ENCODE peak calls at places on chromosomes 5 and 9, in six cellular contexts. C is body of pancreas, A is Calu3, L is GM06990, Y is ovary, Z is esophagus squamous epithelium. J is an unnamed sample.

GRCh38 chr5:58800861-58801540 is 218.1 kb downstream of the RAB3C start:
- DNase-seq in C (no peak), Z (no peak), Y (no peak), A (no peak), L (no peak), J (no peak)

GRCh38 chr5:107869459-107870115 is 198.8 kb upstream of the EFNA5 start:
- DNase-seq in Z (no peak), L (no peak), Y (no peak), A (peak), C (no peak), J (peak)

GRCh38 chr9:108113579-108113978 is 624.0 kb upstream of the KLF4 start:
- DNase-seq in C (no peak), A (no peak), Z (no peak), Y (no peak), L (no peak), J (no peak)

GRCh38 chr5:20972419-20972925 is 984.5 kb upstream of the CDH18 start:
- DNase-seq in Y (peak), L (no peak), A (peak), Z (no peak), C (peak), J (peak)

GRCh38 chr5:56480305-56481146 is 247.4 kb upstream of the ANKRD55 start:
- DNase-seq in L (peak), Z (no peak), A (peak), C (peak), Y (peak), J (peak)

GRCh38 chr9:93119953-93120845 is 13.9 kb downstream of the NINJ1 start:
- DNase-seq in C (peak), A (peak), Y (peak), L (peak), Z (peak), J (peak)

GRCh38 chr9:112711050-112711689 is 6.7 kb downstream of the INIP start:
- DNase-seq in A (no peak), C (peak), Z (no peak), Y (no peak), L (no peak), J (no peak)

GRCh38 chr5:88695232-88695631 is 187.8 kb downstream of the MEF2C start:
- DNase-seq in Z (no peak), A (no peak), Y (no peak), C (no peak), L (no peak), J (no peak)

GRCh38 chr9:35515766-35516165 is 25.9 kb downstream of the RUSC2 start:
- DNase-seq in A (no peak), Y (no peak), Z (no peak), L (no peak), C (no peak), J (peak)

GRCh38 chr5:53416144-53416730 is 64.2 kb upstream of the FST start:
- DNase-seq in A (no peak), Z (no peak), L (no peak), C (no peak), Y (no peak), J (no peak)

GRCh38 chr9:126325779-126326178 is 850 bp upstream of the MVB12B start:
- DNase-seq in Y (no peak), C (no peak), A (no peak), Z (no peak), L (no peak), J (no peak)

GRCh38 chr5:60522299-60522915 is 177.6 kb downstream of the DEPDC1B start:
- DNase-seq in Z (no peak), C (no peak), L (peak), Y (no peak), A (no peak), J (no peak)

GRCh38 chr5:37810311-37810710 is 29.5 kb downstream of the GDNF start:
- DNase-seq in Y (no peak), A (no peak), C (no peak), L (no peak), Z (no peak), J (no peak)

GRCh38 chr9:108270041-108270440 is 585.7 kb downstream of the ACTL7B start:
- DNase-seq in L (no peak), Y (no peak), Z (no peak), C (no peak), A (no peak), J (peak)

GRCh38 chr9:91515074-91515687 is 91.5 kb upstream of the NFIL3 start:
- DNase-seq in C (peak), L (peak), A (peak), Z (no peak), Y (peak), J (no peak)

GRCh38 chr5:1386274-1386717 is 41.4 kb upstream of the CLPTM1L start:
- DNase-seq in C (peak), L (peak), Z (no peak), Y (peak), A (peak), J (peak)

GRCh38 chr5:159640376-159640775 is 275.9 kb upstream of the ADRA1B start:
- DNase-seq in Y (no peak), C (no peak), Z (no peak), A (no peak), L (no peak), J (no peak)

GRCh38 chr5:76733049-76733417 is 17.1 kb downstream of the F2R start:
- DNase-seq in Z (no peak), A (no peak), C (peak), Y (no peak), L (no peak), J (no peak)

GRCh38 chr5:123083298-123083697 is 5.7 kb upstream of the PRDM6 start:
- DNase-seq in Y (no peak), C (no peak), Z (no peak), A (no peak), L (no peak), J (no peak)

GRCh38 chr5:132422720-132423442 is 53.4 kb downstream of the SLC22A5 start:
- DNase-seq in Y (no peak), A (peak), L (peak), C (peak), Z (no peak), J (peak)

GRCh38 chr9:126690431-126691051 is 76.8 kb downstream of the LMX1B start:
- DNase-seq in L (peak), Y (no peak), C (peak), Z (no peak), A (peak), J (peak)

GRCh38 chr9:95770653-95771131 is 104.8 kb upstream of the ERCC6L2 start:
- DNase-seq in Y (no peak), Z (no peak), C (no peak), L (no peak), A (no peak), J (no peak)

GRCh38 chr9:131500939-131501541 is 1.7 kb upstream of the POMT1 start:
- DNase-seq in Z (no peak), Y (no peak), C (no peak), A (no peak), L (no peak), J (peak)

GRCh38 chr9:107667269-107667681 is 177.7 kb upstream of the KLF4 start:
- DNase-seq in A (no peak), Z (no peak), C (no peak), Y (no peak), L (no peak), J (no peak)

GRCh38 chr9:133987455-133987800 is 4.7 kb downstream of the VAV2 start:
- DNase-seq in C (no peak), L (no peak), A (no peak), Y (no peak), Z (no peak), J (no peak)

GRCh38 chr5:178249191-178249989 is 16.8 kb upstream of the PHYKPL start:
- DNase-seq in Y (no peak), C (no peak), L (no peak), A (no peak), Z (no peak), J (no peak)

GRCh38 chr5:177024559-177024958 is 2.1 kb downstream of the ZNF346 start:
- DNase-seq in A (no peak), C (no peak), L (no peak), Z (no peak), Y (no peak), J (no peak)

GRCh38 chr5:139131062-139131856 is 66.9 kb downstream of the SIL1 start:
- DNase-seq in C (peak), Y (peak), L (no peak), A (no peak), Z (no peak), J (no peak)

GRCh38 chr9:109409998-109410397 is 88.1 kb downstream of the PTPN3 start:
- DNase-seq in C (no peak), Z (no peak), L (no peak), A (no peak), Y (no peak), J (no peak)

GRCh38 chr5:36778336-36778735 is 98.2 kb upstream of the NIPBL start:
- DNase-seq in L (no peak), Z (no peak), A (no peak), Y (no peak), C (no peak), J (no peak)

GRCh38 chr9:78031271-78031825 is at the start of gene GNAQ:
- DNase-seq in Y (no peak), C (peak), Z (no peak), A (peak), L (no peak), J (no peak)

DNA sequence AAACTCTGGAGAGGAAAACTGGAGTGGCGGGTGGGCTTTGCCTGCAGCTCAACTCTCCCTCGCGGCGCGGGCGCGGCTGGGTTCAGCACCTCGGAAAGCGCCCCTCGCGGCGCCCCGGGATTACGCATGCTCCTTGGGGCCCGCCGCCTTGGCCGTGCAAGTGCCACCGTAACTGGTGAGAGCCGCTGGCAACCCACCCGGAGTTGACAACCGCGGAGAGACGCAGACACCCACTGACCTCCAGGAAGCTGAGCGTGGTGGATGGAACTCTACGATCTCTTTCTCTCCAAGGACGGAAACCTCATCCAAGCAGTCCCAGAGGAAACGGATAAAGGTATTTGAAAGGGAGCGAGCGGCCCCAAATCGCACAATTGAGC is 194 bp upstream of the RXFP3 start:
- DNase-seq in Y (peak), C (peak), A (peak), Z (no peak), L (peak), J (no peak)
- TF ChIP-seq CTCF in Y (no peak), C (peak), A (no peak), Z (peak), L (no peak), J (no peak)

GRCh38 chr9:128987800-128988199 is 40.3 kb downstream of the NUP188 start:
- DNase-seq in A (no peak), Z (no peak), C (no peak), Y (no peak), L (no peak), J (no peak)

GRCh38 chr9:128998462-128998861 is 29.7 kb downstream of the SH3GLB2 start:
- DNase-seq in Z (no peak), A (no peak), C (no peak), Y (no peak), L (no peak), J (no peak)

GRCh38 chr9:128995791-128996190 is 32.3 kb downstream of the SH3GLB2 start:
- DNase-seq in L (no peak), Z (no peak), Y (no peak), A (no peak), C (no peak), J (no peak)

DNA sequence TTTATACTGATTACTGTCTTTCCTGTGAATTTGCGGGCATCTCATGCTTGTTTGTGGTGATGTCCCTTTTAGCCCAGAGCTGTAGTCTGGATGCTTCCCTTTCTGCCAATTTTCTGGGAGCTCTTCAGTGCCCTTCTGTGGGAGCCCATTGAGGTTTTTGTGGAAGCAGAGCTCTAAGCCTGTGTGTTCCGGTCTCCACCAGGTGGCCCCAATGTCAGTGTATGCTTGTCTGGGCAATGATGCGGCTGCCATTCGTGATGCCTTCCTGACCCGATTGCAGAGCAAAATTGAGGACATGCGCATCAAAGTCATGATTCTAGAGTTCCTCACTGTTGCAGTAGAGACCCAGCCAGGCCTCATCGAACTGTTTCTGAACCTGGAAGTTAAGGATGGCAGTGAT is 35.1 kb downstream of the SH3GLB2 start:
- DNase-seq in L (no peak), Y (no peak), C (no peak), A (no peak), Z (no peak), J (no peak)
- TF ChIP-seq CTCF in L (no peak), Y (no peak), C (no peak), A (no peak), Z (peak), J (no peak)

GRCh38 chr5:121949885-121950284 is 11.9 kb upstream of the SRFBP1 start:
- DNase-seq in Z (no peak), Y (no peak), C (peak), L (no peak), A (peak), J (no peak)
- TF ChIP-seq CTCF in Z (peak), Y (no peak), C (peak), L (peak), A (peak), J (peak)

DNA sequence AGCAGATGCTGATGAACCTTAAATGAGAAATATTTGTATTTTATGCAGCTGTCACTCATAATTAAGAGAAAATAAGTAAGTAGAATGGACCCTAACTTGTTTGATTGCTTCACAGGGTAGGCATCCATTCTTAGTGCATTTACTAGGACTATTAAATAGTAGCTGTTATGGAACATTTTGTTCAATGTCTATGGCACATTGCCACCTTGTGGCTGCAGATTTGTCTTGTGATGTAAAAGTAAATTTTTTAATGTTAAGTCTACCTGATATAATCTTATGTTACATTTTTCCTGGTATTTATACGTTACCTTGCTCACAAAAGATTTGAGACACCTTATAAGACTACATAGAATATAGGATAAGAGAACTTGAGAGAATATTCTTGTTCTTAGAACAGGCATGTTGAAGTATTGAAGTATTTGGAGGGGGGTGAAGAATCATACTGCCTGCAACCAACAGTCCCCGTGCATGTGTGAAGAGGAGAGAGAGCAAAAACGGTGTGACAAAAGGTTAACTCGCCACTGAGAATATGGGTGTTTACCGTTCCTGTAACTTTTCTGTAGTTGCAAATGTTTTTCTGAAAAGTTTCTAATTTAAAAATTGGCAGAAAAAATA is 161.1 kb downstream of the MAST4 start:
- DNase-seq in A (peak), L (no peak), Y (no peak), C (peak), Z (no peak), J (no peak)
- TF ChIP-seq CTCF in A (peak), L (peak), Y (no peak), C (peak), Z (peak), J (peak)

DNA sequence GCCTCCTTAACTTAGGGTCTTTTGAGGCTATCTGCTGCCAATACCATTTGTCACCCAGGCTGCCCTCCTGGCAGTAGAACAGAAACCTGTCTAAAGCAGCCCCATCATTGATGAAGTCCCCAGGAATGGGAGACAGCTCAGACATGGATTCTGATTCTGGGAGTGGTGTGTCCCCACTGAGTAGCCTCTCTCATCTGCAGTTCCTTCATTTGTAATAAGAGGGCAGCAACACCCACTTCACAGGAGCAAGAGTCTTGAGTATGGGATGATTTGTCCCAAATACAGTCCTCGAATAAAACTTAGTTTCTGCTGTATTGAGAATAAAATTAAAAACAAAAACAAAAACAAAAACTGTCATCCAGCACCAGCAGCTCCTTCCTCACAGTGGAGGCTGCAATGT is 167.6 kb downstream of the ASTN2 start:
- DNase-seq in Y (no peak), L (no peak), C (peak), A (no peak), Z (no peak), J (no peak)
- TF ChIP-seq CTCF in Y (no peak), L (peak), C (peak), A (no peak), Z (no peak), J (peak)

GRCh38 chr5:179438041-179438441 is 92.8 kb upstream of the ADAMTS2 start:
- DNase-seq in Z (no peak), A (no peak), Y (no peak), L (no peak), C (peak), J (no peak)

GRCh38 chr5:179437341-179438001 is 92.2 kb upstream of the ADAMTS2 start:
- DNase-seq in A (no peak), Y (no peak), C (no peak), Z (no peak), L (no peak), J (no peak)

GRCh38 chr5:179436321-179437122 is 91.3 kb upstream of the ADAMTS2 start:
- DNase-seq in L (no peak), A (no peak), Z (no peak), C (no peak), Y (no peak), J (no peak)

GRCh38 chr5:179438461-179438860 is 93.2 kb upstream of the ADAMTS2 start:
- DNase-seq in C (no peak), Y (no peak), L (no peak), A (no peak), Z (no peak), J (no peak)

GRCh38 chr5:179439181-179439990 is 94.1 kb upstream of the ADAMTS2 start:
- DNase-seq in L (no peak), C (no peak), A (no peak), Y (no peak), Z (no peak), J (no peak)
- TF ChIP-seq CTCF in L (no peak), C (no peak), A (no peak), Y (no peak), Z (no peak), J (no peak)

DNA sequence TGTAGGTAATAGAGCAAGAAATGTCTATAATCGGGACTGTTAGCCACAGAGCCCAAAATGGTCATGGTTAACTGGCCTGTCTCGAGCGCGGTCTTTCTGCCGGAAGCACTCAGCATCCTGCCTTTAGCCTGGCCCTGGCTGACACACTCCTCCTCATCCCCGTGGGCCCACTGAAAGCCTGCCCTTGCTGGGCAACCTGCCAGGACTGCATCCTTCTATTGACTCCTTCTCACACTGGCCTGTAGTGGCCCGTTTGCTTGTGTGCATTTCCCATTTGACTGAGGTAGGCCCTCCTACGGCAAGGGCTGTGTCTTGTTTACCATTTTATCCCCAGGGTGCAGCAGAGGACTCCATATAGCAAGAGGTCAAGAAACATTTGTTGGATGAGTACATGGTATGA is 215.7 kb downstream of the ATPSCKMT start:
- DNase-seq in L (no peak), C (no peak), A (no peak), Z (no peak), Y (no peak), J (no peak)
- TF ChIP-seq CTCF in L (no peak), C (no peak), A (no peak), Z (no peak), Y (no peak), J (no peak)

DNA sequence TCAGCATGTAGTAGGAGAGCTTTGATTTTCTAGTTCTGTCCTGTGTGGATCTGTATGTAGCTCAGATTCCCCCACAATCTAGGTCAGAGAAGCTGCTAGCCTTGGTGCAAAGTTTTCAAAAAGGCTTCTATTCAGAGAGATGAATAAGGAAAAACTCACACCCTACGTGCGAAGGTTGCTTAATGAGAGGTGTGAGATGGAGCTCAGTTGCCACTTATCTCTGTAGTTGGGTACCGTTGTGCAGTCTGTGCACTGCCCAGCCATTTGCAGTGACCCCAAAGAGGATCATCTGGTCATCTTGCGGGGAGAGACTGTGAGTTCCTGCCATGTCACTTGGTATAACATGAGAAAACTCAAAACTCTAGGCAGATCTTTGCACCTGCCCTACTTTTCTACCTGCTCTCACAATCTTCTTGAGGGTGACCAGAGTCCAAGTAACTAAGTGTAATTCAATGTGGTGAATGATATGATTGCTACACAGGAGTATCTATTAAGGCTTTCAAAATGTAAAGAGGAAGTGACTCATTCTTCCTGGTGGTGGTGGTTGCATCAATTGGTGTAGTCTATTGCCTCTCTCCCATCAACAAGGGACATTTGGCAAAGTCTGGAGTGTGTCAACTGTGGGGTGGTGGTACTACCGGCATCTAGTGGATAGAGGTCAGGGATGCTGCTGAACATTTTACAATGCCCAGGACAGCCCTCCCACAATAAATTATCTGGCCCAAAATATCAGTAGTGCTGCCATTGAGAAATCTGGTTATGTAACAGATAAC is 65.2 kb downstream of the TMC1 start:
- DNase-seq in L (no peak), A (peak), C (peak), Y (no peak), Z (no peak), J (peak)
- TF ChIP-seq CTCF in L (no peak), A (no peak), C (no peak), Y (no peak), Z (peak), J (peak)

GRCh38 chr5:163437309-163438182 is at the start of gene CCNG1:
- DNase-seq in Z (peak), C (peak), A (peak), L (peak), Y (peak), J (peak)
- TF ChIP-seq CTCF in Z (no peak), C (no peak), A (no peak), L (no peak), Y (no peak), J (no peak)

J was measured in PC-9.